ENCODE peak calls at places on chromosome 1, in seven cellular contexts. One of them, this sample, is unnamed.

GRCh38 chr1:247056071-247056470 is 22.5 kb downstream of the ZNF670 start:
- DNase-seq in globus pallidus: no peak
- DNase-seq in H9: no peak
- DNase-seq in mucosa of gallbladder: no peak
- DNase-seq in cardiac fibroblast: peak
- DNase-seq in CD8-positive, alpha-beta memory T cell: no peak
- DNase-seq in activated CD4-positive, CD25-positive, alpha-beta regulatory T cell: no peak
- DNase-seq in this sample: no peak

GRCh38 chr1:183736391-183736790 is 68.5 kb upstream of the RGL1 start:
- DNase-seq in globus pallidus: no peak
- DNase-seq in mucosa of gallbladder: no peak
- DNase-seq in activated CD4-positive, CD25-positive, alpha-beta regulatory T cell: no peak
- DNase-seq in H9: no peak
- DNase-seq in cardiac fibroblast: no peak
- DNase-seq in CD8-positive, alpha-beta memory T cell: no peak
- DNase-seq in this sample: no peak

GRCh38 chr1:111776397-111776796 is 20.7 kb downstream of the DDX20 start:
- DNase-seq in globus pallidus: no peak
- DNase-seq in H9: no peak
- DNase-seq in activated CD4-positive, CD25-positive, alpha-beta regulatory T cell: no peak
- DNase-seq in mucosa of gallbladder: no peak
- DNase-seq in CD8-positive, alpha-beta memory T cell: no peak
- DNase-seq in cardiac fibroblast: no peak
- DNase-seq in this sample: no peak

GRCh38 chr1:7692038-7692437 is 79.1 kb upstream of the VAMP3 start:
- DNase-seq in cardiac fibroblast: no peak
- DNase-seq in H9: no peak
- DNase-seq in globus pallidus: no peak
- DNase-seq in CD8-positive, alpha-beta memory T cell: no peak
- DNase-seq in activated CD4-positive, CD25-positive, alpha-beta regulatory T cell: no peak
- DNase-seq in mucosa of gallbladder: no peak
- DNase-seq in this sample: no peak

GRCh38 chr1:214281902-214282695 is 1.1 kb downstream of the SMYD2 start:
- DNase-seq in globus pallidus: peak
- DNase-seq in cardiac fibroblast: peak
- DNase-seq in CD8-positive, alpha-beta memory T cell: no peak
- DNase-seq in mucosa of gallbladder: peak
- DNase-seq in H9: no peak
- DNase-seq in activated CD4-positive, CD25-positive, alpha-beta regulatory T cell: no peak
- DNase-seq in this sample: peak

GRCh38 chr1:51667556-51667955 is 50.7 kb downstream of the OSBPL9 start:
- DNase-seq in H9: no peak
- DNase-seq in cardiac fibroblast: no peak
- DNase-seq in CD8-positive, alpha-beta memory T cell: no peak
- DNase-seq in mucosa of gallbladder: no peak
- DNase-seq in activated CD4-positive, CD25-positive, alpha-beta regulatory T cell: no peak
- DNase-seq in globus pallidus: no peak
- DNase-seq in this sample: no peak

GRCh38 chr1:55063562-55063942 is 24.2 kb downstream of the PCSK9 start:
- DNase-seq in H9: no peak
- DNase-seq in cardiac fibroblast: no peak
- DNase-seq in globus pallidus: no peak
- DNase-seq in mucosa of gallbladder: no peak
- DNase-seq in CD8-positive, alpha-beta memory T cell: no peak
- DNase-seq in activated CD4-positive, CD25-positive, alpha-beta regulatory T cell: no peak
- DNase-seq in this sample: no peak

GRCh38 chr1:246506440-246506784 is 667 bp downstream of the SMYD3 start:
- DNase-seq in activated CD4-positive, CD25-positive, alpha-beta regulatory T cell: no peak
- DNase-seq in CD8-positive, alpha-beta memory T cell: no peak
- DNase-seq in H9: no peak
- DNase-seq in mucosa of gallbladder: no peak
- DNase-seq in globus pallidus: no peak
- DNase-seq in cardiac fibroblast: no peak
- DNase-seq in this sample: no peak

GRCh38 chr1:222546548-222547259 is 1.2 kb downstream of the HHIPL2 start:
- DNase-seq in H9: no peak
- DNase-seq in mucosa of gallbladder: no peak
- DNase-seq in activated CD4-positive, CD25-positive, alpha-beta regulatory T cell: no peak
- DNase-seq in globus pallidus: no peak
- DNase-seq in CD8-positive, alpha-beta memory T cell: no peak
- DNase-seq in cardiac fibroblast: peak
- DNase-seq in this sample: no peak

GRCh38 chr1:66434096-66434495 is 99.9 kb upstream of the SGIP1 start:
- DNase-seq in mucosa of gallbladder: no peak
- DNase-seq in activated CD4-positive, CD25-positive, alpha-beta regulatory T cell: no peak
- DNase-seq in CD8-positive, alpha-beta memory T cell: no peak
- DNase-seq in H9: no peak
- DNase-seq in globus pallidus: no peak
- DNase-seq in cardiac fibroblast: peak
- DNase-seq in this sample: no peak

This sample was measured in stomach.